ENCODE peak calls at places on chromosomes 2 and 18, in four cellular contexts. Y, W, R and S are unnamed samples.

GRCh38 chr2:168713325-168713724 is 89.1 kb upstream of the NOSTRIN start:
- DNase-seq in W (no peak), R (no peak), Y (no peak), S (no peak)

GRCh38 chr2:23673830-23674679 is 252.9 kb downstream of the ATAD2B start:
- DNase-seq in Y (peak; percentile 24), R (no peak), W (peak; percentile 76), S (no peak)

GRCh38 chr18:54269924-54270844 is 867 bp downstream of the POLI start:
- DNase-seq in Y (peak; percentile 62), W (peak; percentile 37), R (peak; percentile 59), S (no peak)

GRCh38 chr2:28662044-28662443 is 89.6 kb upstream of the PPP1CB start:
- DNase-seq in R (peak; percentile 36), W (no peak), Y (no peak), S (no peak)

GRCh38 chr2:197134206-197134605 is 176.4 kb downstream of the ANKRD44 start:
- DNase-seq in R (peak; percentile 10), Y (no peak), W (no peak), S (no peak)

GRCh38 chr18:53639696-53640095 is 584.8 kb downstream of the MBD2 start:
- DNase-seq in W (no peak), R (no peak), Y (no peak), S (no peak)

GRCh38 chr18:74515620-74516231 is 18.6 kb upstream of the CNDP1 start:
- DNase-seq in W (no peak), Y (no peak), R (no peak), S (no peak)

GRCh38 chr2:207511851-207512250 is 17.9 kb upstream of the CREB1 start:
- DNase-seq in R (peak; percentile 37), Y (no peak), W (no peak), S (no peak)

GRCh38 chr2:46229134-46230063 is 67.8 kb upstream of the EPAS1 start:
- DNase-seq in R (peak; percentile 63), Y (peak; percentile 22), W (peak; percentile 41), S (peak; percentile 95)

GRCh38 chr2:10918661-10919414 is 7.1 kb downstream of the KCNF1 start:
- DNase-seq in W (no peak), Y (peak; percentile 64), R (peak; percentile 40), S (no peak)

GRCh38 chr2:10136187-10136934 is 13.8 kb downstream of the RRM2 start:
- DNase-seq in Y (no peak), R (no peak), W (no peak), S (no peak)

GRCh38 chr2:157868993-157869392 is 7.1 kb downstream of the ACVR1 start:
- DNase-seq in Y (no peak), W (no peak), R (peak; percentile 20), S (no peak)

GRCh38 chr2:226608393-226608955 is 191.1 kb downstream of the IRS1 start:
- DNase-seq in W (no peak), Y (no peak), R (no peak), S (no peak)

GRCh38 chr2:9668686-9669338 is 38.0 kb upstream of the YWHAQ start:
- DNase-seq in Y (no peak), W (no peak), R (no peak), S (no peak)

GRCh38 chr2:19408592-19408991 is 50.2 kb upstream of the OSR1 start:
- DNase-seq in Y (peak; percentile 80), R (peak; percentile 2), W (no peak), S (no peak)

GRCh38 chr2:45857848-45858520 is 206.5 kb downstream of the PRKCE start:
- DNase-seq in W (no peak), R (no peak), Y (no peak), S (no peak)

GRCh38 chr2:237629188-237629534 is 1.8 kb downstream of the LRRFIP1 start:
- DNase-seq in R (no peak), W (no peak), Y (no peak), S (no peak)

GRCh38 chr2:237625777-237626176 is 1.6 kb upstream of the LRRFIP1 start:
- DNase-seq in W (no peak), R (no peak), Y (no peak), S (no peak)

GRCh38 chr2:237628482-237629187 is 1.2 kb downstream of the LRRFIP1 start:
- DNase-seq in R (no peak), W (no peak), Y (no peak), S (no peak)

GRCh38 chr2:237626813-237627451 is 455 bp upstream of the LRRFIP1 start:
- DNase-seq in W (peak; percentile 48), Y (no peak), R (no peak), S (no peak)

DNA sequence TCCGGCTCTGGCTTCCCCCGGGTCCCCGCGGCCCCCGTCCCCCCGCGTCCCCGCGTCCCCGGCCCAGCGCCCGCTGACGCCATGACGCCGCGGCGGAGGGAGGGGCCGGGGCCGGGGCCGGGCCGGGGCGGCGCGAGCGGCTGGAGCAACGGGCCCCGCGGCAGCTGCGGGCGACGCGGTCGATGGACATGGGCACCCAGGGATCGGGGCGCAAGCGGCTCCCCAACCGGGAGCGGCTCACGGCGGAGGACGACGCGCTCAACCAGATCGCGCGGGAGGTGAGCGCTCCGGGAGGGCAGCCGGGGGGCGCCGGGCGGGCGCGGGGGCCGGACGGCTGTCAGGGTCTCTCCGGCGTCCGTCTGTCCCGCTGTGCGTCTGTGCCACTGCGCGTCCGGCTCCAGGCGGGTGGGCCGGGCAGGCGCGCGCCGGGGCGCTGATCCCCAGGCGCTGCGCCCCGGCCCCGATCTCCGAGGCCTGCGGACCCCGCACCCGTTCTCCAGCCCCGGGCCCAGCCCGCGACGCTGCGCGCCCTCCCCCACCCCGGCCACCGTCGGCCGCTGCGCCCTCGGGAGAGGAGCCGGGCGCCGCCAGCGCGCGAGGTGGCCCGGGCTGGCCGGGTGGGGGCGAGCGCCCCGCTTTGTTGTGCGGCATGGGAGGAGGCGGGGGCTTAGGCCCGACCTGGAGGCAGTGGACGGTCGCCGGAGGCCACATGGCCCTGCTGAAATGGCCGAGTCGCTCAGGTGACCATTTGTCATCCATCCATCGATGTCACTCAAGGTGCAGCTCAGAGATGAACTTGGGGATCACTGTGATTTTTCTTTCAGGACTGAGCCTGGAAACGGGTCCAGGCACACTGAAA is at the start of gene LRRFIP1:
- DNase-seq in Y (peak; percentile 35), R (no peak), W (peak; percentile 76), S (no peak)
- H3K4me3 ChIP-seq in Y (peak within 1 kb of the TSS; percentile 87), R (peak within 1 kb of the TSS; percentile 66), W (peak within 1 kb of the TSS; percentile 67), S (peak within 1 kb of the TSS; percentile 67)

DNA sequence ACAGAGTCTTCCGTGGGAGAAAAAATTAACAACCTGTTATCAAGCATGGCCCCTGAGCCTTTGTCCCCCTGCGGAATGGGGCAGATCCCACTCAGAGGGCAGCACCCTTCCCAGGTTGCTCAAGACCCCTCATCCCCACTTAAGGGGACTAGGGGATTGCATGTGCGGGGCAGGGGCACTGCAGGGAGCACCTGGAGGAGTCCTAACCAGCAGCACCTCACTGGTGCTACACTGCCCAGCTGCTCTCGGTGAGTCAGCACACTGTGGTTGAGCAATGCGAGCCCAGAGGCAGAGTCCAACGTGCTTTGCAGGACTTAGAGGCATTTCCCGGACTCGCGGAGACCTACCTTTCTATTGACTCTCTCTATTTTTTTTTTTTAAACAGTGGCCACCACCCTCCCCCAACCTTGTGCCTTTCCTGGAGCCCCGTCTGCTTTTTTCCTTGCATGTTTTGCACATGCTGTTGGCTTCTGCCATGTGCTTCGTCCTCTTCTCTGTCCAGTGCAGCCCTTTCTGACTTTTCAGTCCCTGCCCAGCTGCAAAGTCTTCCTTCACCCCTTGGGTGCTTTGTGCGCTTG is 74.0 kb downstream of the IL1R2 start:
- DNase-seq in W (no peak), Y (peak; percentile 94), R (peak; percentile 93), S (no peak)
- H3K4me3 ChIP-seq in W (no peak overlapping the region), Y (no peak overlapping the region), R (no peak overlapping the region), S (no peak overlapping the region)

GRCh38 chr18:12883684-12884520 is at the start of gene PTPN2:
- DNase-seq in W (peak; percentile 95), R (peak; percentile 96), Y (peak; percentile 96), S (peak; percentile 52)

GRCh38 chr18:12884521-12885323 is 685 bp upstream of the PTPN2 start:
- DNase-seq in Y (no peak), R (peak; percentile 40), W (no peak), S (no peak)

GRCh38 chr18:12886498-12887126 is 2.6 kb upstream of the PTPN2 start:
- DNase-seq in W (peak; percentile 16), Y (no peak), R (peak; percentile 38), S (no peak)

GRCh38 chr18:12883003-12883683 is 894 bp downstream of the PTPN2 start:
- DNase-seq in R (no peak), Y (no peak), W (peak; percentile 21), S (no peak)

DNA sequence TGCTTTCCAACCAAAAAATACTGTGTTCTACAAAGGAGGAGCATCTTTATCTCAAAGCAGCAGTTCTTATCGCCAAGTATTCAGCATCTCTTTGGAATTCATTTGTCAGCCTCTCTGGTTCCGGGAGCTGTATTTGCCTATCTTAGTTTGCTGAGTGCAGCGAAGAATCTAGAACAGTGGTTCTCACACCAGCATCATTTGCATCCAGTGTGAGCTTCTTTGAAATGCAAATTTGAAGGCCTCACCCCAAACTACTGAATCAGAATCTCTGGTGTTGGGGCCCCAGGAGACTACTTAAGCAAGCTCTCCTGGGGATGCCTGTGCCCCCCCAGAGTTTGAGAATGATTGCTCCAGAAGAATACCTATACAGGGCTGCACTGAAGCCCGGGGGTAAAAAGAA is 1.5 kb upstream of the PTPN2 start:
- DNase-seq in W (no peak), R (no peak), Y (no peak), S (no peak)
- H3K4me3 ChIP-seq in W (no peak overlapping the region), R (no peak overlapping the region), Y (no peak overlapping the region), S (no peak overlapping the region)

GRCh38 chr2:240831594-240832204 is 11.7 kb upstream of the KIF1A start:
- DNase-seq in Y (no peak), W (peak; percentile 56), R (no peak), S (no peak)
- H3K4me3 ChIP-seq in Y (peak overlapping the region; percentile 7), W (peak overlapping the region; percentile 47), R (peak overlapping the region; percentile 15), S (no peak overlapping the region)

GRCh38 chr2:39027427-39027826 is 93.4 kb downstream of the SOS1 start:
- DNase-seq in R (no peak), Y (no peak), W (no peak), S (no peak)
- H3K4me3 ChIP-seq in R (no peak overlapping the region), Y (no peak overlapping the region), W (no peak overlapping the region), S (no peak overlapping the region)

DNA sequence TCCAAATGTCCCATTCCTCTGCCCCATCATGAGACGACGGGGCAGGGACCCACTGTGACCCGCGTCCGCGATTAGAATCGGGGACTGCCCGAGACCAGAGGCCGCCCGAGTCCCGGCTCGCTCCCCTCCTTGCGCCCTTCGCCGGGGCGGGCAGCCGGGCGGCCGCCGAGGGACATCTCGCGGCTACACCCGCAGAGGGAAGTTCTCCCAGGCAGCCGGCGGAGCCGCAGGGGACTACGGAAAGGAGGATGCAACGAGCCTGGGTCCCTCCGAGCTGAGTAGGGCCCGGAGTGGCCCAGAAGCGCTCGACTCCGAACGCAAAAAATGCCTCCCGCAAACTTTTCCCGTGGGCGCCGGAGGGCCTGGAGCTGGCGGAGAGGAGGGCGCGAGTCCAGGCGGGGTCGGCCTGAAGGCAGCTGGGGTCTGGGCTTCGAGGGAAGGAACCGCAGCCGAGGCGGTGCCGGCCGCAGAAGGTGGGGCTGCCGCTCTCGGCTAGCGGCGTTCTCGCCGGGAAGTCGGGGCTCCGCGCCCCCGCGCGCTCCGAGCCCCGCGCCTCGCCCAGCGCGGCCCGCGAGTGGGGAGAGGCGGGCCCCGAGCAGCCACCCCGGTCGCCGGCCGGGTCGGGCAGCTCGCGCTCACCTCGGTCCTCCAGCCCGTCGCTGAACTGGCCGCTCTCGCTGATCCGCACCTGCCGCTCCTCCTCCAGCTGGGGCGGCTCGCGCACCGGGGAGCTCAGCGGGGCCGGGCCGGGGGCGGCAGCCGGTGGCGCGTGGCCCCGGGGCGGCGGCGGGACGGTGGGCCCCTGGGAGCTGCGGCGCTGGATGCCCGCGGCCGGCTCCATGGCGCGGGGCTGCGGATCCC is 475 bp downstream of the TMEM163 start:
- DNase-seq in Y (peak; percentile 7), W (peak; percentile 70), R (no peak), S (no peak)
- H3K4me3 ChIP-seq in Y (peak overlapping the region; percentile 80), W (peak overlapping the region; percentile 79), R (peak overlapping the region; percentile 34), S (peak overlapping the region; percentile 52)

GRCh38 chr2:186381573-186381972 is 104.5 kb upstream of the ZC3H15 start:
- DNase-seq in R (no peak), W (no peak), Y (no peak), S (no peak)
- H3K4me3 ChIP-seq in R (no peak overlapping the region), W (no peak overlapping the region), Y (no peak overlapping the region), S (no peak overlapping the region)